ENCODE peak calls at places on chromosome 11, in eight cellular contexts. I is body of pancreas, J is mucosa of descending colon, V is heart left ventricle, T is sigmoid colon, R is kidney epithelial cell, X is keratinocyte, Q is BE2C. A is an unnamed sample. For H3K36me3, the result is how much of the 10 kb centered on the place peaks cover.

GRCh38 chr11:20973959-20974358 is 304.6 kb downstream of the NELL1 start:
- DNase-seq in I (no peak), T (no peak), V (no peak), R (no peak), Q (no peak), X (no peak), J (no peak), A (no peak)

GRCh38 chr11:47398551-47398950 is 9.8 kb upstream of the SLC39A13 start:
- DNase-seq in J (peak), R (no peak), V (no peak), Q (no peak), I (no peak), X (no peak), T (no peak), A (no peak)

GRCh38 chr11:134752526-134752925 is 340.5 kb upstream of the B3GAT1 start:
- DNase-seq in V (no peak), R (no peak), J (no peak), Q (no peak), X (no peak), I (no peak), T (no peak), A (no peak)

GRCh38 chr11:60987577-60988277 is 16.2 kb downstream of the CD6 start:
- DNase-seq in I (no peak), X (no peak), Q (no peak), V (no peak), R (no peak), T (no peak), J (peak), A (no peak)

GRCh38 chr11:1454576-1454975 is 32.0 kb downstream of the MOB2 start:
- DNase-seq in V (no peak), X (no peak), T (no peak), R (no peak), Q (no peak), J (no peak), I (no peak), A (no peak)

GRCh38 chr11:80700386-80700785 is 1259.6 kb upstream of the TENM4 start:
- DNase-seq in T (no peak), R (no peak), Q (no peak), X (no peak), I (no peak), J (no peak), V (no peak), A (no peak)

GRCh38 chr11:75022759-75023396 is 34.1 kb downstream of the NEU3 start:
- DNase-seq in R (peak), I (peak), X (peak), Q (peak), J (peak), V (peak), T (peak), A (peak)

GRCh38 chr11:15258433-15259350 is 144.0 kb downstream of the INSC start:
- DNase-seq in Q (no peak), I (peak), X (no peak), T (no peak), R (peak), V (no peak), J (no peak), A (no peak)

GRCh38 chr11:123381149-123381548 is 48.9 kb upstream of the GRAMD1B start:
- DNase-seq in T (no peak), X (no peak), V (no peak), R (no peak), I (no peak), Q (no peak), J (no peak), A (no peak)

GRCh38 chr11:128476729-128477128 is 110.6 kb downstream of the ETS1 start:
- DNase-seq in Q (no peak), I (no peak), V (no peak), T (no peak), R (no peak), X (no peak), J (no peak), A (no peak)

GRCh38 chr11:12220305-12220704 is 109.9 kb downstream of the MICAL2 start:
- DNase-seq in T (peak), V (peak), X (no peak), I (peak), Q (no peak), R (no peak), J (no peak), A (no peak)

GRCh38 chr11:83364500-83365059 is 78.4 kb upstream of the CCDC90B start:
- DNase-seq in R (no peak), X (no peak), T (no peak), I (no peak), Q (no peak), J (no peak), V (no peak), A (no peak)

GRCh38 chr11:32602657-32603410 is 19.2 kb downstream of the EIF3M start:
- DNase-seq in T (no peak), V (no peak), J (no peak), Q (no peak), I (no peak), R (no peak), X (no peak), A (no peak)

GRCh38 chr11:94586546-94586945 is 19.4 kb downstream of the PIWIL4 start:
- DNase-seq in Q (no peak), V (no peak), T (no peak), X (no peak), R (no peak), J (no peak), I (no peak), A (no peak)

GRCh38 chr11:78379039-78379670 is 38.5 kb downstream of the GAB2 start:
- DNase-seq in T (no peak), X (no peak), J (no peak), I (no peak), Q (no peak), R (no peak), V (no peak), A (no peak)

GRCh38 chr11:65363770-65364169 is 9.2 kb downstream of the TIGD3 start:
- DNase-seq in T (no peak), J (no peak), R (no peak), V (no peak), X (no peak), Q (no peak), I (no peak), A (no peak)

GRCh38 chr11:120566176-120566575 is 54.6 kb downstream of the GRIK4 start:
- DNase-seq in J (no peak), V (no peak), I (no peak), T (no peak), Q (no peak), X (peak), R (no peak), A (no peak)

GRCh38 chr11:61049066-61049382 is 53.3 kb upstream of the CD5 start:
- DNase-seq in T (no peak), I (no peak), R (no peak), J (no peak), V (no peak), Q (no peak), X (no peak), A (no peak)

GRCh38 chr11:2507945-2508749 is 63.3 kb downstream of the KCNQ1 start:
- DNase-seq in T (peak), X (no peak), V (no peak), R (no peak), I (no peak), Q (no peak), J (peak), A (no peak)

DNA sequence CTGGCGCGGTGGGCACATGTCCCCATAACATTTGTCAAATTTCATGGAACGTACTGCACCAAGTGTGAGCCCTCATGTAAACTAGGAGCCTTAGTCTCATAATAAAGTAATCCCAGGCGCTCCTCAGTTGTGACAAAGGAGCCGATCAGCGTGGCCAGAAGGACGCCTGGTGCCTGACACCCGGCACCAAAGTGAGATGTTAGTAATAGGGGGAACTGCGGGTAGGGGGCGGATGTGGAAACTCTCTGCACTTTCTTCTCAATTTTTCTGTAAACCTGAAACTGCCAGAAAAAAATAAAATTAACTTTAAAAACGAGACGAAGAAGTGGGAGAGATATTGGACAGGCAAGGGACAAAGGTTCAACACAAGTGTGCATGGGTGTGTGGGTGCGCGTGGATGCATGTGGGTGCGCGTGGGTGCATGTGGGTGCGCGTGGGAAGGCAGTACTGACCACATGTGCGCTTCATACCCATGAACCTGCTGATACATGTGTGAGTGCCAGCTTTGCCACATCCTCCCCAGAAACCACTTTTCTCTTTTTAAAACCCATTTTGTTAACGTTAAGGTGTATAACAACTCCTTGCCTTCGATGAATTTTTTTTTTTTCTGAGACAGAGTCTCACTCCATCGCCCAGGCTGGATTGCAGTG is 55.4 kb upstream of the LINC01488 start:
- DNase-seq in X (no peak), I (no peak), V (no peak), Q (no peak), T (no peak), R (no peak), J (no peak), A (no peak)
- TF ChIP-seq CTCF in X (no peak), I (no peak), V (no peak), Q (no peak), T (no peak), R (no peak), J (no peak), A (no peak)

GRCh38 chr11:68525320-68525719 is 64.8 kb downstream of the PPP6R3 start:
- DNase-seq in T (no peak), V (no peak), I (no peak), J (no peak), Q (no peak), X (no peak), R (no peak), A (no peak)

GRCh38 chr11:68524681-68525080 is 64.1 kb downstream of the PPP6R3 start:
- DNase-seq in Q (no peak), J (no peak), R (no peak), V (no peak), X (no peak), T (no peak), I (no peak), A (no peak)

GRCh38 chr11:68527585-68527984 is 67.0 kb downstream of the PPP6R3 start:
- DNase-seq in V (no peak), T (no peak), R (no peak), Q (no peak), I (no peak), X (no peak), J (no peak), A (no peak)

GRCh38 chr11:68524213-68524612 is 63.7 kb downstream of the PPP6R3 start:
- DNase-seq in J (no peak), V (no peak), X (no peak), I (no peak), R (no peak), T (no peak), Q (no peak), A (no peak)

GRCh38 chr11:68525930-68526329 is 65.4 kb downstream of the PPP6R3 start:
- DNase-seq in V (no peak), R (peak), J (no peak), X (no peak), Q (no peak), T (no peak), I (no peak), A (no peak)
- H3K36me3 ChIP-seq in V (half or more), R (under half), J (under half), X (under half), Q (half or more), T (under half), I (under half), A (under half)

DNA sequence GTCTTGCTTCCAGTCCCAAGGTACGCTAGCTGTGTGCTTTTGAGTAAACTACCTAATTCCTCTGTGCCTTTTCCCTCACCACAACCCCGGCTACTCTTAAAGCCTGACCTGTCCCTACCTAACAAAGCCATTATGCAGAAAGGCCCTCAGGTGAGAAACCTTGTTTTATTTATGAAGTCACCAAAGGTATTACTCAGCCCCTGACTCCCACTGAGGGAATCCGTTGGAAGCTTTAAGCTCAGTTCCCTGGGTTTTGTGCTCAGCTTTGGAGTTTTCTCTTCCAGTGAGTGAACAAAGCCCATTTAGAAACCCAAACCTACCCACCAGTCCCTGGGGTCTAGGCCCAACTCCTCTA is 90.9 kb downstream of the APIP start:
- DNase-seq in X (no peak), T (no peak), Q (no peak), I (no peak), V (no peak), R (no peak), J (no peak), A (no peak)
- H3K4me3 ChIP-seq in X (no peak), T (no peak), Q (no peak), I (no peak), V (no peak), R (no peak), J (no peak), A (no peak)

GRCh38 chr11:86537541-86538222 is 134.7 kb downstream of the ME3 start:
- DNase-seq in T (no peak), I (no peak), V (no peak), Q (no peak), J (no peak), R (no peak), X (no peak), A (no peak)
- TF ChIP-seq CTCF in T (no peak), I (no peak), V (no peak), Q (peak), J (no peak), R (no peak), X (peak), A (no peak)

GRCh38 chr11:111285205-111286079 is 12.9 kb upstream of the POU2AF3 start:
- DNase-seq in T (no peak), J (no peak), Q (no peak), I (no peak), V (no peak), X (no peak), R (no peak), A (no peak)
- H3K36me3 ChIP-seq in T (under half), J (under half), Q (under half), I (under half), V (under half), X (under half), R (under half), A (under half)

GRCh38 chr11:19281041-19281440 is 40.3 kb upstream of the E2F8 start:
- DNase-seq in Q (no peak), T (no peak), R (no peak), X (no peak), I (no peak), J (no peak), V (no peak), A (no peak)
- H3K4me3 ChIP-seq in Q (peak), T (no peak), R (no peak), X (no peak), I (no peak), J (no peak), V (no peak), A (no peak)

DNA sequence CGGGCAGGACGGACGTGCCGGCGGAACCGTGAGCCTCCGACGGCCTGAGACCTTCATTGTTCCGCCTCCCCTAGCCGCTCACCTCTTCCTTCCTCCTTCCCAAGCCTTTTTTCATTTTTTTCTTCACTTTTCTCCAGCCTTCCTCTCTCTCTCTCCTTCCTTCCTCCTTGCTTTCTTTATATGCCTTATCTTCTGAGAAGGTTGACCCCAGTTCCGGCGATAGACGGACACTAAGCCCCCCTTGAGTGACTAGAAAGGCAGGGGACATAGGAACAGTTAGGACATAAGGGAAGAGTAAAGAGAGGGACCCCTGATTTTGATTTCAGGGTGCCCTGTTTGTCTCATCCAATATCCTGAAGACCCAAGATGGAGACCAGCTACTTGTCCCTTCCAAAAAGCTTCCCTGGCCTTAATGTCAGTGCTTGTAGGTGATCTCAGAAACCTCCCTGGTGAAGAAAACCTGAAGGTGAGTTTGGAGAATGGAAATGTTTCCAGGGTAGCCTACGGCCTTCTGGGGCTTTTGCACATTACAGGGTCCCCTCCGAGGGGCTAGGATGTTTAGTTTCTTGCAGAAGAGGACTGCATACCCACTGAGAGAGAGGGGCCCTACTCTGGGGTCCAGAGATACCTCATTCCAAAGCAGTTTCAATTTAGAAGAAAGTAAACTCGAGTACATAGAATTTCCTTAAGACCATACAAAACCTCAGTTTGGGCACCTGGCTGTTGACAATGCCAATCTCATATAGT is 3.5 kb downstream of the ADM start:
- DNase-seq in Q (no peak), J (no peak), T (no peak), X (no peak), R (no peak), I (no peak), V (no peak), A (no peak)
- TF ChIP-seq CTCF in Q (no peak), J (no peak), T (no peak), X (peak), R (no peak), I (no peak), V (no peak), A (no peak)

A was measured in BJ.